ENCODE peak calls at places on chromosome 19, in ten cellular contexts. H is IMR-90, O is EH, E is iPS DF 19.7, Y is cardiac muscle cell, K is neuronal stem cell, U is AG04450, F is RKO, P is amniotic stem cell, D is heart left ventricle. A is an unnamed sample.

GRCh38 chr19:48835734-48836088 is 580 bp downstream of the HSD17B14 start:
- DNase-seq in E (no peak), U (no peak), H (peak; percentile 71), O (peak; percentile 83), P (peak; percentile 72), F (peak; percentile 91), D (peak; percentile 95), Y (peak; percentile 88), K (peak; percentile 90), A (peak; percentile 81)

GRCh38 chr19:4501691-4502090 is 16.6 kb downstream of the PLIN4 start:
- DNase-seq in H (no peak), O (no peak), U (no peak), F (no peak), P (no peak), K (no peak), Y (no peak), E (no peak), D (no peak), A (no peak)

GRCh38 chr19:47330466-47330869 is 1.5 kb upstream of the C5AR2 start:
- DNase-seq in F (no peak), K (no peak), Y (peak; percentile 5), E (no peak), D (no peak), H (peak; percentile 59), U (peak; percentile 30), P (no peak), O (peak; percentile 36), A (no peak)

GRCh38 chr19:35287713-35288112 is 4.2 kb upstream of the MAG start:
- DNase-seq in O (no peak), H (no peak), D (no peak), K (no peak), U (no peak), F (no peak), P (no peak), Y (no peak), E (no peak), A (no peak)

GRCh38 chr19:1218751-1219567 is 13.4 kb downstream of the STK11 start:
- DNase-seq in D (no peak), E (no peak), Y (no peak), F (no peak), K (no peak), H (no peak), O (no peak), U (no peak), P (no peak), A (no peak)

GRCh38 chr19:49680473-49681351 is 3.6 kb downstream of the PRMT1 start:
- DNase-seq in P (peak; percentile 49), F (peak; percentile 87), H (peak; percentile 78), O (peak; percentile 81), E (no peak), K (peak; percentile 97), Y (peak; percentile 91), D (peak; percentile 92), U (peak; percentile 71), A (peak; percentile 76)

GRCh38 chr19:51365211-51366049 is 758 bp downstream of the ETFB start:
- DNase-seq in E (no peak), F (peak; percentile 78), U (no peak), O (peak; percentile 55), P (no peak), D (peak; percentile 53), K (no peak), Y (peak; percentile 64), H (peak; percentile 53), A (peak; percentile 70)

GRCh38 chr19:39247701-39248664 is 673 bp downstream of the IFNL4 start:
- DNase-seq in P (no peak), Y (peak; percentile 24), D (no peak), K (no peak), E (no peak), F (no peak), O (no peak), H (no peak), U (no peak), A (no peak)

GRCh38 chr19:5138606-5139594 is 170.0 kb downstream of the KDM4B start:
- DNase-seq in O (peak; percentile 95), F (peak; percentile 19), E (no peak), U (no peak), H (peak; percentile 47), K (no peak), P (peak; percentile 33), D (peak; percentile 52), Y (peak; percentile 95), A (peak; percentile 97)

GRCh38 chr19:7476941-7477494 is 11.8 kb downstream of the PEX11G start:
- DNase-seq in O (no peak), D (no peak), Y (no peak), K (no peak), F (no peak), H (no peak), P (no peak), E (no peak), U (no peak), A (no peak)

GRCh38 chr19:42252365-42253244 is 2.3 kb downstream of the ERF start:
- DNase-seq in U (no peak), P (no peak), D (peak; percentile 64), K (no peak), H (peak; percentile 68), Y (peak; percentile 68), E (no peak), F (peak; percentile 77), O (peak; percentile 65), A (peak; percentile 54)

GRCh38 chr19:15591796-15592195 is 23.2 kb upstream of the CYP4F8 start:
- DNase-seq in K (no peak), F (no peak), D (no peak), E (no peak), Y (no peak), O (no peak), U (no peak), P (no peak), H (no peak), A (no peak)

GRCh38 chr19:31408460-31409124 is 59.4 kb upstream of the TSHZ3 start:
- DNase-seq in H (peak; percentile 87), K (no peak), O (peak; percentile 77), P (peak; percentile 3), F (no peak), Y (peak; percentile 98), D (peak; percentile 40), E (no peak), U (peak; percentile 64), A (peak; percentile 92)

GRCh38 chr19:4694211-4694987 is 24.3 kb upstream of the MYDGF start:
- DNase-seq in E (no peak), K (no peak), O (peak; percentile 99), U (peak; percentile 85), P (no peak), D (no peak), F (peak; percentile 100), Y (peak; percentile 94), H (peak; percentile 94), A (peak; percentile 99)

GRCh38 chr19:54469496-54469934 is 3.6 kb downstream of the CDC42EP5 start:
- DNase-seq in F (no peak), E (no peak), O (no peak), P (no peak), D (peak; percentile 80), U (no peak), K (no peak), Y (no peak), H (no peak), A (no peak)

GRCh38 chr19:7852851-7853759 is 21.1 kb downstream of the PRR36 start:
- DNase-seq in F (peak; percentile 45), Y (peak; percentile 66), E (no peak), O (peak; percentile 61), K (peak; percentile 72), D (peak; percentile 64), U (no peak), H (peak; percentile 41), P (peak; percentile 30), A (peak; percentile 47)

GRCh38 chr19:16036397-16036925 is 39.8 kb upstream of the TPM4 start:
- DNase-seq in D (no peak), U (no peak), O (no peak), H (no peak), P (no peak), Y (no peak), F (no peak), K (no peak), E (no peak), A (no peak)

GRCh38 chr19:50324331-50324730 is 4.8 kb downstream of the KCNC3 start:
- DNase-seq in U (no peak), F (no peak), K (no peak), Y (no peak), D (no peak), H (no peak), E (no peak), P (no peak), O (no peak), A (no peak)

GRCh38 chr19:38736036-38736412 is 8.2 kb downstream of the CAPN12 start:
- DNase-seq in K (no peak), P (no peak), O (peak; percentile 44), D (no peak), Y (no peak), E (no peak), U (no peak), F (peak; percentile 75), H (no peak), A (peak; percentile 44)

GRCh38 chr19:11423164-11423803 is 4.2 kb upstream of the RGL3 start:
- DNase-seq in E (no peak), O (no peak), P (no peak), H (no peak), F (no peak), U (no peak), Y (no peak), D (peak; percentile 28), K (no peak), A (no peak)

GRCh38 chr19:7676854-7677253 is at the start of gene MCEMP1:
- DNase-seq in P (no peak), E (no peak), O (no peak), H (no peak), F (no peak), U (no peak), D (no peak), Y (no peak), K (no peak), A (no peak)

GRCh38 chr19:35977446-35978222 is 17.4 kb upstream of the SDHAF1 start:
- DNase-seq in D (no peak), O (no peak), H (no peak), E (no peak), Y (no peak), K (no peak), U (no peak), P (no peak), F (no peak), A (no peak)

GRCh38 chr19:13016245-13016627 is 21.0 kb downstream of the NFIX start:
- DNase-seq in K (no peak), H (no peak), F (no peak), P (no peak), O (no peak), D (no peak), U (no peak), Y (no peak), E (no peak), A (no peak)

GRCh38 chr19:17079710-17080440 is 4.3 kb downstream of the MYO9B start:
- DNase-seq in H (peak; percentile 99), P (peak; percentile 97), F (peak; percentile 100), U (peak; percentile 99), D (peak; percentile 82), E (no peak), O (peak; percentile 100), K (peak; percentile 37), Y (peak; percentile 98), A (peak; percentile 98)

GRCh38 chr19:42421591-42422031 is 5.6 kb downstream of the LIPE start:
- DNase-seq in U (no peak), P (no peak), E (no peak), Y (no peak), D (peak; percentile 71), K (no peak), O (peak; percentile 48), F (peak; percentile 65), H (no peak), A (peak; percentile 85)